ENCODE peak calls at places on chromosomes 11 and 22, in seven cellular contexts. Y is colonic mucosa, F is tibial nerve, P is HCT116, W is spleen, G is GM23248, R is sigmoid colon. H is an unnamed sample.

GRCh38 chr11:120385690-120386089 is 49.5 kb downstream of the ARHGEF12 start:
- DNase-seq in Y (no peak), F (no peak), P (no peak), W (no peak), G (no peak), R (no peak), H (no peak)

GRCh38 chr11:8779107-8779506 is 96.5 kb downstream of the RPL27A start:
- DNase-seq in Y (no peak), F (no peak), P (no peak), W (no peak), G (peak; percentile 45), R (no peak), H (no peak)

GRCh38 chr11:11764428-11764803 is 77.4 kb upstream of the USP47 start:
- DNase-seq in Y (no peak), F (no peak), P (no peak), W (no peak), G (no peak), R (no peak), H (no peak)

GRCh38 chr11:125441648-125442410 is 54.2 kb downstream of the FEZ1 start:
- DNase-seq in Y (no peak), F (no peak), P (no peak), W (no peak), G (no peak), R (peak; percentile 24), H (no peak)

GRCh38 chr22:40436460-40437431 is 66.4 kb downstream of the SGSM3 start:
- DNase-seq in Y (no peak), F (no peak), P (peak; percentile 53), W (no peak), G (peak; percentile 73), R (no peak), H (no peak)

GRCh38 chr11:69300124-69301032 is 6.4 kb downstream of the MYEOV start:
- DNase-seq in Y (no peak), F (no peak), P (no peak), W (no peak), G (peak; percentile 96), R (no peak), H (peak; percentile 88)

GRCh38 chr11:22194907-22195306 is 2.0 kb downstream of the ANO5 start:
- DNase-seq in Y (no peak), F (no peak), P (no peak), W (no peak), G (no peak), R (no peak), H (no peak)

GRCh38 chr11:13850256-13851010 is 112.1 kb upstream of the SPON1 start:
- DNase-seq in Y (no peak), F (no peak), P (no peak), W (no peak), G (no peak), R (no peak), H (no peak)

GRCh38 chr11:77191823-77192495 is 63.9 kb downstream of the MYO7A start:
- DNase-seq in Y (peak; percentile 91), F (no peak), P (peak; percentile 93), W (no peak), G (peak; percentile 71), R (no peak), H (no peak)

GRCh38 chr11:8567597-8568198 is 26.3 kb downstream of the STK33 start:
- DNase-seq in Y (no peak), F (no peak), P (no peak), W (no peak), G (peak; percentile 39), R (no peak), H (no peak)

GRCh38 chr11:18650859-18651557 is 16.9 kb upstream of the SPTY2D1 start:
- DNase-seq in Y (peak; percentile 66), F (no peak), P (peak; percentile 69), W (no peak), G (peak; percentile 66), R (no peak), H (peak; percentile 9)

GRCh38 chr11:70556884-70557741 is 158.8 kb downstream of the CTTN start:
- DNase-seq in Y (peak; percentile 75), F (no peak), P (peak; percentile 89), W (no peak), G (peak; percentile 36), R (no peak), H (peak; percentile 68)

GRCh38 chr11:63668396-63668795 is 2.8 kb downstream of the ATL3 start:
- DNase-seq in Y (no peak), F (no peak), P (no peak), W (no peak), G (peak; percentile 76), R (no peak), H (no peak)

GRCh38 chr11:85132839-85133238 is 494.3 kb downstream of the DLG2 start:
- DNase-seq in Y (no peak), F (no peak), P (no peak), W (no peak), G (peak; percentile 21), R (no peak), H (no peak)

GRCh38 chr11:63682045-63682915 is 980 bp downstream of the RTN3 start:
- DNase-seq in Y (peak; percentile 70), F (no peak), P (no peak), W (no peak), G (peak; percentile 74), R (peak; percentile 67), H (peak; percentile 21)

GRCh38 chr11:115581871-115582639 is 77.8 kb upstream of the CADM1 start:
- DNase-seq in Y (peak; percentile 53), F (no peak), P (no peak), W (no peak), G (no peak), R (no peak), H (peak; percentile 41)

GRCh38 chr22:32522237-32522636 is 47.6 kb downstream of the FBXO7 start:
- DNase-seq in Y (no peak), F (no peak), P (no peak), W (no peak), G (no peak), R (no peak), H (no peak)

GRCh38 chr11:111539426-111540113 is 950 bp upstream of the LAYN start:
- DNase-seq in Y (no peak), F (no peak), P (no peak), W (no peak), G (no peak), R (no peak), H (no peak)

GRCh38 chr11:129075757-129076156 is 116.4 kb downstream of the ARHGAP32 start:
- DNase-seq in Y (no peak), F (no peak), P (no peak), W (no peak), G (no peak), R (no peak), H (no peak)

GRCh38 chr11:116782728-116783127 is 5.1 kb downstream of the ZPR1 start:
- DNase-seq in Y (no peak), F (no peak), P (no peak), W (no peak), G (peak; percentile 62), R (no peak), H (peak; percentile 24)

GRCh38 chr22:43399338-43399979 is 12.4 kb upstream of the MPPED1 start:
- DNase-seq in Y (no peak), F (no peak), P (no peak), W (peak; percentile 59), G (no peak), R (no peak), H (no peak)
- H3K4me3 ChIP-seq in Y (no peak overlapping the region), F (no peak overlapping the region), P (no peak overlapping the region), W (no peak overlapping the region), G (no peak overlapping the region), R (no peak overlapping the region), H (no peak overlapping the region)

GRCh38 chr22:49574861-49575702 is 252.6 kb downstream of the BRD1 start:
- DNase-seq in Y (no peak), F (no peak), P (no peak), W (peak; percentile 78), G (no peak), R (peak; percentile 44), H (no peak)
- H3K9me3 ChIP-seq in Y (no peaks in the 10 kb centered on the region), F (no peaks in the 10 kb centered on the region), P (no peaks in the 10 kb centered on the region), W (peaks cover 8% of the 10 kb centered on the region), G (no peaks in the 10 kb centered on the region), R (no peaks in the 10 kb centered on the region), H (no peaks in the 10 kb centered on the region)

GRCh38 chr11:83071641-83072591 is at the start of gene RAB30:
- DNase-seq in Y (peak; percentile 98), F (peak; percentile 93), P (peak; percentile 99), W (peak; percentile 96), G (peak; percentile 99), R (peak; percentile 99), H (peak; percentile 99)

GRCh38 chr11:83068573-83068972 is 3.1 kb downstream of the RAB30 start:
- DNase-seq in Y (no peak), F (no peak), P (no peak), W (no peak), G (no peak), R (no peak), H (no peak)

GRCh38 chr11:83069441-83070043 is 2.2 kb downstream of the RAB30 start:
- DNase-seq in Y (no peak), F (no peak), P (no peak), W (no peak), G (peak; percentile 13), R (no peak), H (no peak)

GRCh38 chr11:83070878-83071640 is 638 bp downstream of the RAB30 start:
- DNase-seq in Y (peak; percentile 46), F (peak; percentile 22), P (no peak), W (peak; percentile 83), G (peak; percentile 53), R (peak; percentile 85), H (peak; percentile 53)

GRCh38 chr11:83070044-83070877 is 1.4 kb downstream of the RAB30 start:
- DNase-seq in Y (no peak), F (no peak), P (no peak), W (no peak), G (peak; percentile 75), R (no peak), H (peak; percentile 68)
- H3K4me3 ChIP-seq in Y (peak overlapping the region; percentile 73), F (peak overlapping the region; percentile 84), P (no peak overlapping the region), W (peak overlapping the region; percentile 70), G (peak overlapping the region; percentile 94), R (peak overlapping the region; percentile 67), H (peak overlapping the region; percentile 86)

GRCh38 chr22:47629273-47629711 is 866.8 kb downstream of the TBC1D22A start:
- DNase-seq in Y (no peak), F (no peak), P (no peak), W (no peak), G (no peak), R (no peak), H (no peak)

GRCh38 chr22:47629791-47630655 is 867.6 kb downstream of the TBC1D22A start:
- DNase-seq in Y (no peak), F (no peak), P (no peak), W (no peak), G (no peak), R (no peak), H (no peak)

GRCh38 chr22:47632646-47633045 is 870.2 kb downstream of the TBC1D22A start:
- DNase-seq in Y (no peak), F (no peak), P (no peak), W (no peak), G (no peak), R (no peak), H (no peak)

GRCh38 chr22:47631571-47632102 is 869.2 kb downstream of the TBC1D22A start:
- DNase-seq in Y (no peak), F (no peak), P (peak; percentile 65), W (no peak), G (no peak), R (no peak), H (peak; percentile 88)

GRCh38 chr22:47630741-47631534 is 868.5 kb downstream of the TBC1D22A start:
- DNase-seq in Y (no peak), F (no peak), P (no peak), W (no peak), G (no peak), R (no peak), H (peak; percentile 31)
- H3K9me3 ChIP-seq in Y (no peaks in the 10 kb centered on the region), F (no peaks in the 10 kb centered on the region), P (peaks cover 8% of the 10 kb centered on the region), W (no peaks in the 10 kb centered on the region), G (no peaks in the 10 kb centered on the region), R (no peaks in the 10 kb centered on the region), H (no peaks in the 10 kb centered on the region)

GRCh38 chr11:72639475-72640375 is 34.5 kb downstream of the PDE2A start:
- DNase-seq in Y (no peak), F (no peak), P (no peak), W (peak; percentile 86), G (no peak), R (no peak), H (no peak)
- H3K4me3 ChIP-seq in Y (no peak overlapping the region), F (no peak overlapping the region), P (no peak overlapping the region), W (peak overlapping the region; percentile 59), G (no peak overlapping the region), R (no peak overlapping the region), H (no peak overlapping the region)

H was measured in MG63.